ENCODE peak calls at places on chromosomes 12 and 14, in ten cellular contexts. One of them, this sample, is unnamed.
A peak's percentile ranks its signal among the peaks of the same experiment; 100 is the strongest.

GRCh38 chr14:96135285-96135684 is 69.4 kb upstream of the BDKRB2 start:
- DNase-seq in fibroblast of mammary gland: no peak
- DNase-seq in stomach: peak; percentile 56
- DNase-seq in mesothelial cell of epicardium: no peak
- DNase-seq in fibroblast of the aortic adventitia: no peak
- DNase-seq in stimulated activated CD8-positive, alpha-beta memory T cell treated with anti-CD3 and anti-CD28 coated beads, Interleukin-2, amount 100 ng/mL, for 1 hour: no peak
- DNase-seq in colonic mucosa: no peak
- DNase-seq in fibroblast of lung: peak; percentile 87
- DNase-seq in GM12865: no peak
- DNase-seq in T-helper 2 cell: no peak
- DNase-seq in this sample: no peak

GRCh38 chr12:98750511-98750910 is 105.4 kb downstream of the APAF1 start:
- DNase-seq in fibroblast of mammary gland: peak; percentile 34
- DNase-seq in stimulated activated CD8-positive, alpha-beta memory T cell treated with anti-CD3 and anti-CD28 coated beads, Interleukin-2, amount 100 ng/mL, for 1 hour: no peak
- DNase-seq in stomach: no peak
- DNase-seq in T-helper 2 cell: no peak
- DNase-seq in GM12865: no peak
- DNase-seq in fibroblast of lung: peak; percentile 22
- DNase-seq in colonic mucosa: no peak
- DNase-seq in mesothelial cell of epicardium: no peak
- DNase-seq in fibroblast of the aortic adventitia: no peak
- DNase-seq in this sample: no peak

GRCh38 chr14:68143341-68143807 is 323.8 kb downstream of the RAD51B start:
- DNase-seq in fibroblast of mammary gland: peak; percentile 90
- DNase-seq in T-helper 2 cell: no peak
- DNase-seq in stimulated activated CD8-positive, alpha-beta memory T cell treated with anti-CD3 and anti-CD28 coated beads, Interleukin-2, amount 100 ng/mL, for 1 hour: no peak
- DNase-seq in fibroblast of lung: peak; percentile 91
- DNase-seq in fibroblast of the aortic adventitia: peak; percentile 97
- DNase-seq in mesothelial cell of epicardium: no peak
- DNase-seq in colonic mucosa: peak; percentile 79
- DNase-seq in GM12865: no peak
- DNase-seq in stomach: peak; percentile 45
- DNase-seq in this sample: peak; percentile 61

GRCh38 chr14:99687284-99688209 is 3.4 kb downstream of the CYP46A1 start:
- DNase-seq in T-helper 2 cell: peak; percentile 16
- DNase-seq in GM12865: peak; percentile 23
- DNase-seq in stomach: no peak
- DNase-seq in colonic mucosa: peak; percentile 25
- DNase-seq in stimulated activated CD8-positive, alpha-beta memory T cell treated with anti-CD3 and anti-CD28 coated beads, Interleukin-2, amount 100 ng/mL, for 1 hour: no peak
- DNase-seq in fibroblast of lung: no peak
- DNase-seq in mesothelial cell of epicardium: peak; percentile 63
- DNase-seq in fibroblast of mammary gland: no peak
- DNase-seq in fibroblast of the aortic adventitia: no peak
- DNase-seq in this sample: no peak

GRCh38 chr12:4272014-4272975 is 1.3 kb upstream of the CCND2 start:
- DNase-seq in fibroblast of lung: peak; percentile 47
- DNase-seq in stimulated activated CD8-positive, alpha-beta memory T cell treated with anti-CD3 and anti-CD28 coated beads, Interleukin-2, amount 100 ng/mL, for 1 hour: peak; percentile 81
- DNase-seq in fibroblast of the aortic adventitia: peak; percentile 31
- DNase-seq in mesothelial cell of epicardium: peak; percentile 87
- DNase-seq in fibroblast of mammary gland: peak; percentile 55
- DNase-seq in T-helper 2 cell: peak; percentile 83
- DNase-seq in stomach: peak; percentile 63
- DNase-seq in GM12865: peak; percentile 96
- DNase-seq in colonic mucosa: peak; percentile 90
- DNase-seq in this sample: peak; percentile 88

GRCh38 chr12:42568952-42569916 is 20.3 kb downstream of the PRICKLE1 start:
- DNase-seq in GM12865: peak; percentile 61
- DNase-seq in colonic mucosa: no peak
- DNase-seq in stimulated activated CD8-positive, alpha-beta memory T cell treated with anti-CD3 and anti-CD28 coated beads, Interleukin-2, amount 100 ng/mL, for 1 hour: no peak
- DNase-seq in mesothelial cell of epicardium: no peak
- DNase-seq in fibroblast of mammary gland: peak; percentile 74
- DNase-seq in fibroblast of lung: peak; percentile 64
- DNase-seq in fibroblast of the aortic adventitia: peak; percentile 75
- DNase-seq in stomach: no peak
- DNase-seq in T-helper 2 cell: no peak
- DNase-seq in this sample: no peak

GRCh38 chr14:68140111-68140741 is 320.6 kb downstream of the RAD51B start:
- DNase-seq in mesothelial cell of epicardium: no peak
- DNase-seq in fibroblast of mammary gland: peak; percentile 99
- DNase-seq in T-helper 2 cell: no peak
- DNase-seq in stomach: peak; percentile 38
- DNase-seq in stimulated activated CD8-positive, alpha-beta memory T cell treated with anti-CD3 and anti-CD28 coated beads, Interleukin-2, amount 100 ng/mL, for 1 hour: no peak
- DNase-seq in colonic mucosa: peak; percentile 74
- DNase-seq in fibroblast of lung: peak; percentile 100
- DNase-seq in GM12865: no peak
- DNase-seq in fibroblast of the aortic adventitia: peak; percentile 96
- DNase-seq in this sample: peak; percentile 59

GRCh38 chr12:106327256-106327852 is 24.8 kb downstream of the TCP11L2 start:
- DNase-seq in GM12865: no peak
- DNase-seq in stimulated activated CD8-positive, alpha-beta memory T cell treated with anti-CD3 and anti-CD28 coated beads, Interleukin-2, amount 100 ng/mL, for 1 hour: no peak
- DNase-seq in colonic mucosa: no peak
- DNase-seq in T-helper 2 cell: no peak
- DNase-seq in fibroblast of the aortic adventitia: no peak
- DNase-seq in mesothelial cell of epicardium: no peak
- DNase-seq in fibroblast of lung: no peak
- DNase-seq in stomach: no peak
- DNase-seq in fibroblast of mammary gland: no peak
- DNase-seq in this sample: no peak

GRCh38 chr14:75240781-75241180 is 37.8 kb upstream of the FOS start:
- DNase-seq in T-helper 2 cell: no peak
- DNase-seq in fibroblast of mammary gland: no peak
- DNase-seq in stimulated activated CD8-positive, alpha-beta memory T cell treated with anti-CD3 and anti-CD28 coated beads, Interleukin-2, amount 100 ng/mL, for 1 hour: no peak
- DNase-seq in GM12865: no peak
- DNase-seq in fibroblast of lung: no peak
- DNase-seq in mesothelial cell of epicardium: no peak
- DNase-seq in colonic mucosa: no peak
- DNase-seq in fibroblast of the aortic adventitia: no peak
- DNase-seq in stomach: no peak
- DNase-seq in this sample: no peak